ENCODE peak calls at places on chromosomes 11 and 22, in eight cellular contexts. L is tibial nerve, Q is OCI-LY7, H is right atrium auricular region, U is vagina, F is AG04450, A is heart right ventricle, R is left ventricle myocardium inferior. J is an unnamed sample.
A peak's percentile ranks its signal among the peaks of the same experiment; 100 is the strongest.

GRCh38 chr11:63768232-63769043 is at the start of gene ZFTA:
- DNase-seq in F (no peak), U (no peak), R (peak; percentile 71), L (peak; percentile 32), Q (peak; percentile 84), H (no peak), A (peak; percentile 75), J (no peak)

GRCh38 chr11:101390539-101390938 is 193.3 kb downstream of the TRPC6 start:
- DNase-seq in L (no peak), A (no peak), Q (peak; percentile 3), F (no peak), H (no peak), U (no peak), R (no peak), J (no peak)

GRCh38 chr11:22690891-22691290 is 24.5 kb downstream of the GAS2 start:
- DNase-seq in H (no peak), Q (no peak), U (no peak), F (no peak), L (no peak), R (no peak), A (no peak), J (no peak)

GRCh38 chr11:46253258-46254134 is 24.0 kb upstream of the CREB3L1 start:
- DNase-seq in L (no peak), H (no peak), U (no peak), Q (no peak), F (no peak), A (no peak), R (no peak), J (no peak)

GRCh38 chr11:69670158-69670845 is 4.9 kb downstream of the LTO1 start:
- DNase-seq in L (peak; percentile 76), U (no peak), F (peak; percentile 69), Q (peak; percentile 77), A (peak; percentile 90), H (peak; percentile 88), R (peak; percentile 87), J (no peak)

GRCh38 chr11:95937358-95937757 is 13.5 kb upstream of the MTMR2 start:
- DNase-seq in F (no peak), H (no peak), U (no peak), R (no peak), A (no peak), Q (no peak), L (no peak), J (no peak)

GRCh38 chr22:50403701-50404101 is 60.6 kb downstream of the PPP6R2 start:
- DNase-seq in A (peak; percentile 69), R (peak; percentile 62), H (no peak), U (no peak), Q (no peak), L (peak; percentile 49), F (no peak), J (no peak)

GRCh38 chr22:40449676-40450035 is 79.3 kb downstream of the SGSM3 start:
- DNase-seq in F (no peak), H (no peak), U (no peak), Q (no peak), L (no peak), A (no peak), R (no peak), J (no peak)

GRCh38 chr22:45007946-45008852 is 1.6 kb downstream of the PHF21B start:
- DNase-seq in A (no peak), R (no peak), Q (no peak), H (no peak), F (no peak), L (no peak), U (no peak), J (no peak)

GRCh38 chr11:44539971-44540370 is 25.5 kb upstream of the CD82 start:
- DNase-seq in A (no peak), Q (no peak), F (no peak), R (no peak), U (no peak), L (no peak), H (no peak), J (no peak)

GRCh38 chr11:107705027-107705426 is 6.8 kb downstream of the SLN start:
- DNase-seq in L (no peak), H (no peak), R (no peak), U (no peak), F (peak; percentile 34), Q (no peak), A (no peak), J (no peak)

GRCh38 chr11:46977940-46978595 is 41.5 kb downstream of the CSTPP1 start:
- DNase-seq in F (no peak), R (no peak), H (no peak), Q (no peak), L (no peak), A (no peak), U (no peak), J (no peak)

GRCh38 chr11:23674866-23675265 is 814.6 kb upstream of the CCDC179 start:
- DNase-seq in H (no peak), L (no peak), F (no peak), U (no peak), Q (no peak), A (no peak), R (no peak), J (no peak)

GRCh38 chr11:119800171-119800570 is 71.2 kb upstream of the NECTIN1 start:
- DNase-seq in R (no peak), L (no peak), U (no peak), H (no peak), Q (no peak), F (no peak), A (no peak), J (no peak)

GRCh38 chr22:31192513-31192912 is 19.6 kb upstream of the LIMK2 start:
- DNase-seq in R (no peak), H (no peak), L (no peak), Q (peak; percentile 15), A (no peak), U (no peak), F (peak; percentile 21), J (no peak)

GRCh38 chr22:38454011-38454360 is 1.0 kb downstream of the KCNJ4 start:
- DNase-seq in H (no peak), L (no peak), A (no peak), U (no peak), F (no peak), R (no peak), Q (no peak), J (no peak)

GRCh38 chr11:110296226-110297081 is at the start of gene RDX:
- DNase-seq in F (peak; percentile 26), H (peak; percentile 77), U (no peak), Q (peak; percentile 80), R (peak; percentile 83), A (peak; percentile 82), L (peak; percentile 38), J (peak; percentile 8)

GRCh38 chr11:61956191-61957027 is 6.3 kb downstream of the BEST1 start:
- DNase-seq in F (no peak), A (no peak), R (no peak), Q (no peak), H (peak; percentile 57), L (no peak), U (no peak), J (no peak)
- H3K4me3 ChIP-seq in F (no peak overlapping the region), A (peak overlapping the region; percentile 55), R (peak overlapping the region; percentile 63), Q (no peak overlapping the region), H (peak overlapping the region; percentile 60), L (peak overlapping the region; percentile 50), U (peak overlapping the region; percentile 61), J (peak overlapping the region; percentile 69)

GRCh38 chr11:66957971-66958231 is 282 bp downstream of the PC start:
- DNase-seq in H (no peak), U (no peak), A (no peak), R (no peak), L (no peak), Q (no peak), F (no peak), J (no peak)

GRCh38 chr11:66958232-66958955 is at the start of gene PC:
- DNase-seq in U (peak; percentile 99), F (peak; percentile 100), H (peak; percentile 100), Q (peak; percentile 98), L (peak; percentile 99), R (peak; percentile 100), A (peak; percentile 100), J (peak; percentile 98)

GRCh38 chr11:66962247-66962646 is 4.1 kb upstream of the PC start:
- DNase-seq in R (no peak), L (no peak), F (no peak), U (no peak), A (no peak), Q (no peak), H (no peak), J (no peak)

GRCh38 chr11:66956689-66957290 is 1.4 kb downstream of the PC start:
- DNase-seq in R (no peak), Q (peak; percentile 20), H (no peak), A (no peak), F (no peak), L (peak; percentile 25), U (no peak), J (no peak)

DNA sequence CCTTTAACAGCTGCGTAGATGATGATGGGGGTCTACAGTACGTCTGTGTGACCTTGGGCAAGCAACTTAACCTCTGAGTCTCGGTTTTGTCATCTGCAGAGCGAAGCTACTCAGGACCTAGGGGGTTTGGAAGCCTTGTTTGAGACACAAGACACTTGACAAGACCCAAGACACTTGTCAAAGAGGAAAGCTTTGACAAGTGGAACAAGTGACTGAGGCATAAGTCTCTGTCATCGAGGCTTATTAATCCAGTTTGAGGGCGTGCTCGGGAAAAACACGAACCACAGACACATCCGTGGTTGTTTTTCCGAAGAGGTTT is 732 bp upstream of the PC start:
- DNase-seq in H (no peak), A (no peak), R (no peak), U (no peak), Q (no peak), F (no peak), L (no peak), J (no peak)
- H3K27ac ChIP-seq in H (peak overlapping the region; percentile 66), A (peak overlapping the region; percentile 45), R (peak overlapping the region; percentile 88), U (no peak overlapping the region), Q (no peak overlapping the region), F (peak overlapping the region; percentile 25), L (peak overlapping the region; percentile 86), J (peak overlapping the region; percentile 66)

GRCh38 chr11:72726266-72727220 is 25.7 kb downstream of the ARAP1 start:
- DNase-seq in R (no peak), F (no peak), L (no peak), U (no peak), Q (no peak), A (no peak), H (no peak), J (no peak)

GRCh38 chr11:72724021-72724561 is 28.1 kb downstream of the ARAP1 start:
- DNase-seq in R (no peak), H (no peak), Q (no peak), A (no peak), L (no peak), U (no peak), F (no peak), J (no peak)

GRCh38 chr11:72725731-72726042 is 26.5 kb downstream of the ARAP1 start:
- DNase-seq in R (no peak), A (no peak), H (no peak), U (no peak), L (no peak), Q (no peak), F (no peak), J (no peak)

GRCh38 chr11:72723508-72723907 is 28.7 kb downstream of the ARAP1 start:
- DNase-seq in U (no peak), H (no peak), F (no peak), A (no peak), L (no peak), R (no peak), Q (no peak), J (no peak)

GRCh38 chr11:72724851-72725730 is 27.1 kb downstream of the ARAP1 start:
- DNase-seq in A (no peak), Q (peak; percentile 90), H (no peak), U (no peak), R (peak; percentile 69), F (peak; percentile 65), L (peak; percentile 58), J (no peak)
- TF ChIP-seq CTCF in A (peak; percentile 91), Q (peak; percentile 97), H (peak; percentile 66), U (peak; percentile 71), R (peak; percentile 93), F (peak; percentile 89), L (peak; percentile 88), J (peak; percentile 87)

GRCh38 chr11:1224109-1224485 is 1.2 kb downstream of the MUC5B start:
- DNase-seq in R (no peak), L (no peak), F (no peak), A (no peak), Q (no peak), H (no peak), U (no peak), J (no peak)
- H3K4me3 ChIP-seq in R (no peak overlapping the region), L (no peak overlapping the region), F (no peak overlapping the region), A (no peak overlapping the region), Q (no peak overlapping the region), H (no peak overlapping the region), U (no peak overlapping the region), J (no peak overlapping the region)

J was measured in thoracic aorta.